ENCODE peak calls at places on chromosomes 13 and 19, in four cellular contexts. L, R, G and T are unnamed samples.

GRCh38 chr13:76654263-76654662 is 231.9 kb downstream of the KCTD12 start:
- DNase-seq in R (no peak), G (no peak), L (no peak), T (no peak)

GRCh38 chr13:97240789-97241734 is 18.9 kb downstream of the MBNL2 start:
- DNase-seq in R (no peak), L (no peak), G (no peak), T (no peak)

GRCh38 chr13:22092791-22093545 is 422.1 kb downstream of the FGF9 start:
- DNase-seq in L (no peak), R (no peak), G (no peak), T (no peak)

GRCh38 chr13:112894423-112894672 is 74.7 kb upstream of the MCF2L start:
- DNase-seq in R (no peak), G (no peak), L (no peak), T (no peak)

GRCh38 chr19:29967623-29968022 is 25.6 kb downstream of the URI1 start:
- DNase-seq in L (no peak), R (no peak), G (no peak), T (no peak)

GRCh38 chr19:13637664-13638063 is 126.7 kb upstream of the MRI1 start:
- DNase-seq in G (no peak), R (no peak), L (no peak), T (no peak)

GRCh38 chr19:13339869-13340268 is 166.4 kb downstream of the CACNA1A start:
- DNase-seq in L (no peak), G (peak; percentile 29), R (no peak), T (no peak)

GRCh38 chr13:40780822-40781401 is 8.5 kb upstream of the SLC25A15 start:
- DNase-seq in L (no peak), R (no peak), G (no peak), T (no peak)

GRCh38 chr13:39311619-39312018 is 273.4 kb downstream of the NHLRC3 start:
- DNase-seq in L (peak; percentile 25), R (no peak), G (no peak), T (no peak)

GRCh38 chr19:1361601-1362384 is 21.9 kb upstream of the NDUFS7 start:
- DNase-seq in R (no peak), L (no peak), G (no peak), T (no peak)

GRCh38 chr19:21835429-21835809 is 563 bp downstream of the ZNF43 start:
- DNase-seq in R (peak; percentile 64), G (no peak), L (no peak), T (no peak)

GRCh38 chr19:5913739-5914357 is at the start of gene CAPS:
- DNase-seq in G (peak; percentile 42), L (peak; percentile 60), R (peak; percentile 77), T (no peak)

GRCh38 chr19:56097776-56098175 is 23.3 kb downstream of the ZNF787 start:
- DNase-seq in L (peak; percentile 3), G (no peak), R (no peak), T (no peak)

GRCh38 chr19:18156268-18156667 is 3.3 kb downstream of the PIK3R2 start:
- DNase-seq in G (no peak), L (no peak), R (no peak), T (no peak)

GRCh38 chr13:32642316-32642715 is 56.1 kb downstream of the PDS5B start:
- DNase-seq in R (no peak), G (no peak), L (no peak), T (no peak)

GRCh38 chr13:30520571-30520970 is 54.8 kb upstream of the HMGB1 start:
- DNase-seq in L (no peak), G (no peak), R (no peak), T (no peak)

GRCh38 chr19:42254083-42254849 is 662 bp downstream of the ERF start:
- DNase-seq in R (peak; percentile 86), L (peak; percentile 79), G (peak; percentile 74), T (peak; percentile 83)

GRCh38 chr19:45123440-45123850 is 30.5 kb downstream of the PPP1R37 start:
- DNase-seq in G (no peak), L (no peak), R (no peak), T (no peak)

GRCh38 chr19:39924952-39925351 is 9.5 kb downstream of the FCGBP start:
- DNase-seq in L (no peak), R (no peak), G (no peak), T (no peak)

GRCh38 chr13:25372275-25373081 is 704 bp downstream of the ATP8A2 start:
- DNase-seq in L (no peak), R (no peak), G (no peak), T (no peak)

GRCh38 chr19:291561-292280 is 518 bp upstream of the PLPP2 start:
- DNase-seq in L (no peak), R (no peak), G (no peak), T (no peak)

GRCh38 chr19:35703343-35703742 is 1.0 kb upstream of the ZBTB32 start:
- DNase-seq in R (no peak), L (no peak), G (no peak), T (no peak)

GRCh38 chr13:94435604-94436226 is 43.8 kb downstream of the DCT start:
- DNase-seq in R (no peak), L (no peak), G (no peak), T (no peak)

GRCh38 chr13:51058461-51059167 is 52.5 kb downstream of the C13orf42 start:
- DNase-seq in G (no peak), L (no peak), R (no peak), T (no peak)

GRCh38 chr13:81302125-81302524 is 961.2 kb upstream of the SPRY2 start:
- DNase-seq in R (no peak), G (no peak), L (no peak), T (no peak)

GRCh38 chr19:13132471-13133166 is 14.6 kb downstream of the NACC1 start:
- DNase-seq in G (no peak), L (no peak), R (no peak), T (no peak)

GRCh38 chr19:56838930-56839664 is 1.4 kb downstream of the PEG3 start:
- DNase-seq in L (peak; percentile 96), G (peak; percentile 100), R (peak; percentile 98), T (peak; percentile 95)

GRCh38 chr19:41682437-41682836 is 5.6 kb downstream of the CEACAM7 start:
- DNase-seq in G (no peak), R (no peak), L (no peak), T (no peak)

GRCh38 chr13:20442798-20443381 is 82.8 kb downstream of the CRYL1 start:
- DNase-seq in R (no peak), G (no peak), L (no peak), T (no peak)

GRCh38 chr13:27446986-27447583 is 3.3 kb downstream of the MTIF3 start:
- DNase-seq in R (no peak), G (no peak), L (no peak), T (no peak)

GRCh38 chr13:42277618-42278276 is 5.8 kb downstream of the AKAP11 start:
- DNase-seq in L (no peak), R (no peak), G (no peak), T (no peak)

GRCh38 chr13:45385320-45385719 is 32.9 kb downstream of the SLC25A30 start:
- DNase-seq in L (no peak), R (no peak), G (no peak), T (no peak)

GRCh38 chr13:98480915-98481510 is 95.9 kb downstream of the STK24 start:
- DNase-seq in L (peak; percentile 60), R (no peak), G (no peak), T (no peak)

GRCh38 chr19:38701455-38702063 is 42.7 kb downstream of the CAPN12 start:
- DNase-seq in R (peak; percentile 82), L (no peak), G (peak; percentile 41), T (no peak)
- H3K4me1 ChIP-seq in R (peaks cover 67% of the 10 kb centered on the region), L (peaks cover 97% of the 10 kb centered on the region), G (peaks cover 100% of the 10 kb centered on the region), T (peaks cover 23% of the 10 kb centered on the region)

GRCh38 chr19:16273005-16273404 is 51.6 kb upstream of the KLF2 start:
- DNase-seq in L (peak; percentile 38), R (no peak), G (peak; percentile 48), T (peak; percentile 52)
- H3K27ac ChIP-seq in L (peak overlapping the region; percentile 70), R (peak overlapping the region; percentile 88), G (peak overlapping the region; percentile 58), T (peak overlapping the region; percentile 79)

GRCh38 chr19:2527716-2528115 is 51.8 kb downstream of the GADD45B start:
- DNase-seq in L (no peak), G (no peak), R (no peak), T (no peak)

GRCh38 chr19:2529473-2529918 is 53.6 kb downstream of the GADD45B start:
- DNase-seq in G (no peak), L (no peak), R (no peak), T (no peak)

GRCh38 chr19:2527171-2527570 is 51.2 kb downstream of the GADD45B start:
- DNase-seq in L (no peak), G (no peak), R (no peak), T (no peak)

GRCh38 chr19:2524840-2525723 is 49.2 kb downstream of the GADD45B start:
- DNase-seq in G (no peak), R (peak; percentile 86), L (peak; percentile 42), T (no peak)

DNA sequence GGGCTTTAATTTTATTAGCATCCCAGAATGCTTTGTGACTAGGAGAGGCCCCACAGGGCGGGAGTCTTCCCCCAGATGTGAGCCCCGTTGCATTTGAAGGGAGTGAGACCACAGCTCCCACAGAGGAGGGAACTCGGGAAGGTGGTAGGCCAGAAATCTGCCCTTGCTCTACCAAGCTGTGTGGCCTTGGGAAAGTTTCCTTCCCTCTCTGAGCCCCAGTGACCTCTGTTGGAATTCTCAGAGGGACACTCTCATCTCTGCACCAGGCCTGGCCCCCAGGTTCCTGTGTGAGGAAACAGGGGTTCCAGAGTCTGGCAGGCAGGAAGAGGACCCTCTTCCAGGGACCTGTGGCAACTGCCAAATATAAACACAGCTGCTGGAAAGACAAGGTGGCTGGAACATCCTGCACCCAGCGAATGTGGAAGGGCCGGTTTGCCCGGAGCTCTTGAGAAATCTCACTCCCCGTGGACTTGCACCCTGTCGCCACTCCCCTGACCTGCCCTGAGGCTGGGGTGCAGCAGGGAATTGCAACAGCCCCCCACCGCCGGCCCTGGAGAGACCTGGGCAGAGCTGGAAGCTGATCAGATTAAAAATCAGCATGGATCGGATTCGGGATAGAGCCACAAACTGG is 52.7 kb downstream of the GADD45B start:
- DNase-seq in R (no peak), G (no peak), L (no peak), T (no peak)
- H3K4me1 ChIP-seq in R (peaks cover 16% of the 10 kb centered on the region), G (peaks cover 37% of the 10 kb centered on the region), L (peaks cover 23% of the 10 kb centered on the region), T (no peaks in the 10 kb centered on the region)

GRCh38 chr13:113980489-113981064 is 6.7 kb upstream of the C13orf46 start:
- DNase-seq in L (peak; percentile 2), G (no peak), R (no peak), T (no peak)
- H3K27ac ChIP-seq in L (no peak overlapping the region), G (no peak overlapping the region), R (no peak overlapping the region), T (no peak overlapping the region)

DNA sequence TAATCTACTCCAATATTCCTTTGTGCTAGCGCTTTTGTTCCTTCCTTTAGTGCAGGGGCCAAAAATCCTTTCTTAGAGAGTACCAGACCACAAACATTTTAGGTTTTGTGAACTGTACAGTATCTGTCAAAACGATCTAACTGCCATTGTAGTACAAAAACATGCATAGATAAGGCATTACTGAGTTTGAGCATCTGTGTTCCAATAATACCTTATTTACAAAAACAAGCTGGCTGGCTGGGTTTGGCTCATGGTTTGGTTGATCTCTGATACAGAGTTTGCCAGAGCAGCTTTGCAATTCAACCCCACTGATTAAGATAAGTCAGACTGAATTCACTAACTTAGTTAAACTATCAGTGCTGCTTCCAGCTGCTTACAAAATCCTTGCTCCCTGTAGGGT is 1399.6 kb downstream of the EFNB2 start:
- DNase-seq in G (no peak), R (no peak), L (no peak), T (no peak)
- H3K4me1 ChIP-seq in G (no peaks in the 10 kb centered on the region), R (no peaks in the 10 kb centered on the region), L (no peaks in the 10 kb centered on the region), T (no peaks in the 10 kb centered on the region)

GRCh38 chr13:106277483-106278154 is 257.8 kb downstream of the EFNB2 start:
- DNase-seq in R (no peak), G (no peak), L (peak; percentile 33), T (no peak)
- H3K27ac ChIP-seq in R (no peak overlapping the region), G (no peak overlapping the region), L (no peak overlapping the region), T (no peak overlapping the region)

GRCh38 chr13:106375085-106375484 is 160.4 kb downstream of the EFNB2 start:
- DNase-seq in R (no peak), L (no peak), G (no peak), T (no peak)
- H3K4me1 ChIP-seq in R (peaks cover 19% of the 10 kb centered on the region), L (no peaks in the 10 kb centered on the region), G (peaks cover 23% of the 10 kb centered on the region), T (no peaks in the 10 kb centered on the region)